ENCODE peak calls at places on chromosome 2, in nine cellular contexts. F is H7, A is AML-193, N is NCI-H1092, Z is endothelial cell, H is Calu3, Q is NCI-H2081, E is left ventricle myocardium inferior, V is HEK293T. X is an unnamed sample.

GRCh38 chr2:190677255-190677654 is 28.4 kb downstream of the NAB1 start:
- DNase-seq in A (no peak), Q (no peak), H (no peak), N (no peak), E (no peak), V (no peak), F (no peak), Z (no peak), X (peak)

GRCh38 chr2:222217712-222218111 is 81.1 kb downstream of the PAX3 start:
- DNase-seq in H (no peak), N (no peak), V (no peak), A (no peak), E (no peak), F (no peak), Z (no peak), Q (no peak), X (no peak)

GRCh38 chr2:174338626-174339570 is 4.1 kb downstream of the SP9 start:
- DNase-seq in Q (no peak), V (no peak), A (no peak), F (peak), E (no peak), Z (no peak), H (no peak), N (no peak), X (no peak)

GRCh38 chr2:20717641-20718040 is 50.7 kb downstream of the GDF7 start:
- DNase-seq in A (no peak), Q (no peak), N (no peak), H (no peak), V (no peak), Z (no peak), E (no peak), F (no peak), X (no peak)

GRCh38 chr2:1739961-1740713 is 4.2 kb downstream of the PXDN start:
- DNase-seq in F (peak), Q (no peak), N (no peak), V (no peak), H (no peak), Z (no peak), A (no peak), E (no peak), X (no peak)

GRCh38 chr2:82283075-82283474 is 1978.5 kb upstream of the LRRTM1 start:
- DNase-seq in Q (no peak), A (no peak), N (no peak), H (no peak), F (no peak), E (no peak), V (no peak), Z (no peak), X (no peak)

GRCh38 chr2:150767924-150768801 is 280.7 kb upstream of the RND3 start:
- DNase-seq in Z (no peak), E (no peak), F (no peak), H (no peak), Q (no peak), N (no peak), V (no peak), A (no peak), X (peak)

GRCh38 chr2:239935789-239936758 is 89.1 kb downstream of the NDUFA10 start:
- DNase-seq in Z (peak), F (no peak), Q (no peak), V (no peak), E (peak), H (no peak), A (no peak), N (no peak), X (no peak)

GRCh38 chr2:10412380-10412779 is 35.7 kb downstream of the ODC1 start:
- DNase-seq in A (no peak), V (peak), H (peak), F (peak), N (no peak), E (no peak), Q (peak), Z (peak), X (no peak)

GRCh38 chr2:122886479-122887130 is 1131.2 kb downstream of the TSN start:
- DNase-seq in F (no peak), H (no peak), E (no peak), A (no peak), Z (no peak), V (no peak), N (no peak), Q (no peak), X (no peak)

GRCh38 chr2:47300081-47300480 is 102.9 kb upstream of the MSH2 start:
- DNase-seq in Q (no peak), H (no peak), F (no peak), A (no peak), E (no peak), N (no peak), Z (no peak), V (no peak), X (no peak)

GRCh38 chr2:85712849-85713612 is 18.9 kb downstream of the GNLY start:
- DNase-seq in Z (no peak), F (peak), Q (no peak), A (no peak), V (no peak), E (peak), H (peak), N (peak), X (peak)